ENCODE peak calls at places on chromosomes 13 and 19, in seven cellular contexts. Q is neuronal stem cell, C is trophoblast cell, D is H1, M is mesendoderm, S is H9, X is mesenchymal stem cell. I is an unnamed sample.

GRCh38 chr19:2454962-2455409 is 1.8 kb downstream of the LMNB2 start:
- DNase-seq in Q (no peak), C (no peak), D (no peak), M (no peak), S (no peak), X (no peak), I (no peak)

GRCh38 chr13:107387525-107387924 is 819.6 kb upstream of the ARGLU1 start:
- DNase-seq in Q (no peak), C (no peak), D (no peak), M (no peak), S (no peak), X (no peak), I (no peak)

GRCh38 chr19:21568816-21569496 is 63.6 kb downstream of the ZNF429 start:
- DNase-seq in Q (no peak), C (peak), D (no peak), M (no peak), S (no peak), X (no peak), I (peak)

GRCh38 chr13:45564108-45564507 is 51.4 kb downstream of the ERICH6B start:
- DNase-seq in Q (peak), C (no peak), D (no peak), M (peak), S (no peak), X (peak), I (peak)

GRCh38 chr19:49196527-49197240 is 39.1 kb downstream of the TRPM4 start:
- DNase-seq in Q (no peak), C (no peak), D (no peak), M (no peak), S (no peak), X (no peak), I (no peak)

GRCh38 chr13:40345654-40346372 is 320.6 kb downstream of the FOXO1 start:
- DNase-seq in Q (no peak), C (no peak), D (no peak), M (peak), S (peak), X (no peak), I (no peak)

GRCh38 chr19:37221136-37221535 is 3.1 kb downstream of the ZNF383 start:
- DNase-seq in Q (no peak), C (no peak), D (no peak), M (no peak), S (no peak), X (no peak), I (no peak)

GRCh38 chr19:19427935-19428334 is 22.5 kb downstream of the GATAD2A start:
- DNase-seq in Q (no peak), C (no peak), D (no peak), M (no peak), S (no peak), X (no peak), I (no peak)

GRCh38 chr13:29520671-29521070 is 74.8 kb downstream of the SLC7A1 start:
- DNase-seq in Q (no peak), C (no peak), D (no peak), M (no peak), S (no peak), X (peak), I (peak)

GRCh38 chr19:6071103-6071485 is 39.2 kb downstream of the RFX2 start:
- DNase-seq in Q (no peak), C (peak), D (no peak), M (no peak), S (no peak), X (peak), I (peak)

GRCh38 chr13:52842440-52842839 is 6.0 kb downstream of the PCDH8 start:
- DNase-seq in Q (no peak), C (no peak), D (no peak), M (no peak), S (no peak), X (no peak), I (no peak)

GRCh38 chr13:27182844-27183497 is 11.4 kb upstream of the USP12 start:
- DNase-seq in Q (no peak), C (peak), D (no peak), M (peak), S (no peak), X (peak), I (peak)

GRCh38 chr19:11152318-11153062 is 3.1 kb downstream of the SPC24 start:
- DNase-seq in Q (no peak), C (no peak), D (no peak), M (no peak), S (no peak), X (peak), I (peak)

GRCh38 chr13:80481589-80481988 is 140.7 kb upstream of the SPRY2 start:
- DNase-seq in Q (no peak), C (no peak), D (no peak), M (no peak), S (no peak), X (no peak), I (no peak)

GRCh38 chr19:31513841-31514240 is 164.6 kb upstream of the TSHZ3 start:
- DNase-seq in Q (no peak), C (no peak), D (no peak), M (no peak), S (no peak), X (no peak), I (no peak)

GRCh38 chr13:101452519-101453485 is at the start of gene ITGBL1:
- DNase-seq in Q (no peak), C (no peak), D (no peak), M (no peak), S (no peak), X (peak), I (peak)

GRCh38 chr19:44750713-44751112 is 2.2 kb downstream of the BCL3 start:
- DNase-seq in Q (no peak), C (no peak), D (no peak), M (no peak), S (no peak), X (no peak), I (no peak)

GRCh38 chr19:1270168-1270853 is 1.2 kb downstream of the CIRBP start:
- DNase-seq in Q (no peak), C (no peak), D (no peak), M (no peak), S (no peak), X (no peak), I (no peak)

GRCh38 chr19:2273356-2274184 is 8.4 kb downstream of the PEAK3 start:
- DNase-seq in Q (peak), C (peak), D (peak), M (peak), S (peak), X (peak), I (peak)

GRCh38 chr13:36875431-36875830 is 44.6 kb downstream of the SMAD9 start:
- DNase-seq in Q (no peak), C (no peak), D (no peak), M (no peak), S (no peak), X (no peak), I (peak)
- H2BK120ac ChIP-seq in Q (no peak), C (no peak), D (no peak), M (no peak), S (no peak), X (no peak), I (no peak)

GRCh38 chr13:112820318-112820717 is 130.5 kb downstream of the ATP11A start:
- DNase-seq in Q (no peak), C (no peak), D (no peak), M (no peak), S (no peak), X (no peak), I (no peak)
- H2BK120ac ChIP-seq in Q (no peak), C (no peak), D (no peak), M (no peak), S (no peak), X (no peak), I (no peak)

GRCh38 chr13:60244381-60244780 is 80.7 kb upstream of the DIAPH3 start:
- DNase-seq in Q (no peak), C (no peak), D (no peak), M (peak), S (no peak), X (no peak), I (no peak)
- H2BK120ac ChIP-seq in Q (no peak), C (no peak), D (no peak), M (no peak), S (no peak), X (no peak), I (no peak)

GRCh38 chr13:51245583-51245982 is 23.4 kb downstream of the FAM124A start:
- DNase-seq in Q (no peak), C (no peak), D (no peak), M (no peak), S (no peak), X (no peak), I (no peak)
- H2BK120ac ChIP-seq in Q (no peak), C (no peak), D (no peak), M (no peak), S (no peak), X (no peak), I (no peak)

DNA sequence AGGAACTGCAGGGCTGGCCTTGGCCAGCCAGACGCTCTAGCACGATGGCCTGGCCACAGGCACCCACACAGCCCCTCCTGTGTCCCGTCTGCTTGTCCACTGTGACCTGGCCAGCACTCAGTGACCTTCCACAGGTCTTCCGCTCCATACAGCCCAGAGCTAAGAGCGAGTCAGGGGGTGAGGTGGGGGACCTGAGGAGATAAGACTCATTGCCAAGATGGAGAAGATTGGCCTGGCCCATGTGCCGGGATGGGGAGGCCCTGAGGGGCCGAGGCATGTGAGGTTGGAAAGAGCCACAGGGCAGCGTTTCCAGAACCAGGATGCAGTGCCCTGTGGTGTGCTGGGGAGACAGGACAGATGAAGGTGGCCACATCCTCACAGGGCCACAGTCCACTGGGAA is 10.2 kb upstream of the SLC7A9 start:
- DNase-seq in Q (no peak), C (no peak), D (no peak), M (no peak), S (no peak), X (no peak), I (no peak)
- H2BK120ac ChIP-seq in Q (no peak), C (no peak), D (no peak), M (no peak), S (no peak), X (no peak), I (no peak)

GRCh38 chr13:21999666-22000065 is 328.8 kb downstream of the FGF9 start:
- DNase-seq in Q (no peak), C (no peak), D (no peak), M (no peak), S (no peak), X (no peak), I (no peak)

GRCh38 chr13:21998279-21998678 is 327.4 kb downstream of the FGF9 start:
- DNase-seq in Q (no peak), C (no peak), D (no peak), M (peak), S (no peak), X (no peak), I (no peak)

GRCh38 chr13:22000191-22000590 is 329.3 kb downstream of the FGF9 start:
- DNase-seq in Q (no peak), C (no peak), D (no peak), M (no peak), S (no peak), X (no peak), I (no peak)

GRCh38 chr13:22002893-22003292 is 332.0 kb downstream of the FGF9 start:
- DNase-seq in Q (no peak), C (no peak), D (no peak), M (no peak), S (no peak), X (no peak), I (no peak)

GRCh38 chr13:22001336-22001735 is 330.5 kb downstream of the FGF9 start:
- DNase-seq in Q (no peak), C (no peak), D (no peak), M (no peak), S (no peak), X (no peak), I (no peak)
- H2BK120ac ChIP-seq in Q (no peak), C (no peak), D (no peak), M (no peak), S (no peak), X (no peak), I (no peak)

I was measured in IMR-90.